ENCODE peak calls at places on chromosomes 3 and 15, in four cellular contexts. One of them, this sample, is unnamed.

GRCh38 chr15:41566121-41566885 is 7.3 kb downstream of the TYRO3 start:
- DNase-seq in IMR-90: no peak
- DNase-seq in stimulated activated CD4-positive, alpha-beta T cell treated with anti-CD3 and anti-CD28 coated beads, Interleukin-12 subunit alpha, Interleukin-12 subunit beta, amount 100 ng/mL, for 48 hours: no peak
- DNase-seq in activated T-helper 2 cell treated with anti-CD3 and anti-CD28 coated beads, Interferon-gamma antibody, Interleukin-2, Interleukin-4, amounts not matched to agents 10 μg/mL and 5 μg/mL and 100 μg/mL, durations not matched to agents 14 hours and 24 hours and 36 hours: no peak
- DNase-seq in this sample: no peak

GRCh38 chr3:109731639-109732473 is 394.5 kb upstream of the DPPA4 start:
- DNase-seq in IMR-90: peak
- DNase-seq in stimulated activated CD4-positive, alpha-beta T cell treated with anti-CD3 and anti-CD28 coated beads, Interleukin-12 subunit alpha, Interleukin-12 subunit beta, amount 100 ng/mL, for 48 hours: peak
- DNase-seq in activated T-helper 2 cell treated with anti-CD3 and anti-CD28 coated beads, Interferon-gamma antibody, Interleukin-2, Interleukin-4, amounts not matched to agents 10 μg/mL and 5 μg/mL and 100 μg/mL, durations not matched to agents 14 hours and 24 hours and 36 hours: peak
- DNase-seq in this sample: peak

GRCh38 chr3:188178293-188178950 is 24.5 kb downstream of the LPP start:
- DNase-seq in IMR-90: no peak
- DNase-seq in stimulated activated CD4-positive, alpha-beta T cell treated with anti-CD3 and anti-CD28 coated beads, Interleukin-12 subunit alpha, Interleukin-12 subunit beta, amount 100 ng/mL, for 48 hours: no peak
- DNase-seq in activated T-helper 2 cell treated with anti-CD3 and anti-CD28 coated beads, Interferon-gamma antibody, Interleukin-2, Interleukin-4, amounts not matched to agents 10 μg/mL and 5 μg/mL and 100 μg/mL, durations not matched to agents 14 hours and 24 hours and 36 hours: no peak
- DNase-seq in this sample: no peak

GRCh38 chr3:54538346-54538745 is 389.5 kb downstream of the LRTM1 start:
- DNase-seq in IMR-90: no peak
- DNase-seq in stimulated activated CD4-positive, alpha-beta T cell treated with anti-CD3 and anti-CD28 coated beads, Interleukin-12 subunit alpha, Interleukin-12 subunit beta, amount 100 ng/mL, for 48 hours: no peak
- DNase-seq in activated T-helper 2 cell treated with anti-CD3 and anti-CD28 coated beads, Interferon-gamma antibody, Interleukin-2, Interleukin-4, amounts not matched to agents 10 μg/mL and 5 μg/mL and 100 μg/mL, durations not matched to agents 14 hours and 24 hours and 36 hours: no peak
- DNase-seq in this sample: no peak

GRCh38 chr3:69033470-69033869 is 18.7 kb downstream of the TMF1 start:
- DNase-seq in IMR-90: peak
- DNase-seq in stimulated activated CD4-positive, alpha-beta T cell treated with anti-CD3 and anti-CD28 coated beads, Interleukin-12 subunit alpha, Interleukin-12 subunit beta, amount 100 ng/mL, for 48 hours: no peak
- DNase-seq in activated T-helper 2 cell treated with anti-CD3 and anti-CD28 coated beads, Interferon-gamma antibody, Interleukin-2, Interleukin-4, amounts not matched to agents 10 μg/mL and 5 μg/mL and 100 μg/mL, durations not matched to agents 14 hours and 24 hours and 36 hours: no peak
- DNase-seq in this sample: no peak

GRCh38 chr3:20080956-20081554 is 40.8 kb downstream of the KAT2B start:
- DNase-seq in IMR-90: peak
- DNase-seq in stimulated activated CD4-positive, alpha-beta T cell treated with anti-CD3 and anti-CD28 coated beads, Interleukin-12 subunit alpha, Interleukin-12 subunit beta, amount 100 ng/mL, for 48 hours: no peak
- DNase-seq in activated T-helper 2 cell treated with anti-CD3 and anti-CD28 coated beads, Interferon-gamma antibody, Interleukin-2, Interleukin-4, amounts not matched to agents 10 μg/mL and 5 μg/mL and 100 μg/mL, durations not matched to agents 14 hours and 24 hours and 36 hours: no peak
- DNase-seq in this sample: no peak

GRCh38 chr3:129164500-129164899 is 3.6 kb upstream of the ISY1 start:
- DNase-seq in IMR-90: no peak
- DNase-seq in stimulated activated CD4-positive, alpha-beta T cell treated with anti-CD3 and anti-CD28 coated beads, Interleukin-12 subunit alpha, Interleukin-12 subunit beta, amount 100 ng/mL, for 48 hours: no peak
- DNase-seq in activated T-helper 2 cell treated with anti-CD3 and anti-CD28 coated beads, Interferon-gamma antibody, Interleukin-2, Interleukin-4, amounts not matched to agents 10 μg/mL and 5 μg/mL and 100 μg/mL, durations not matched to agents 14 hours and 24 hours and 36 hours: no peak
- DNase-seq in this sample: no peak

GRCh38 chr3:113948015-113948917 is 453 bp downstream of the ZDHHC23 start:
- DNase-seq in IMR-90: no peak
- DNase-seq in stimulated activated CD4-positive, alpha-beta T cell treated with anti-CD3 and anti-CD28 coated beads, Interleukin-12 subunit alpha, Interleukin-12 subunit beta, amount 100 ng/mL, for 48 hours: no peak
- DNase-seq in activated T-helper 2 cell treated with anti-CD3 and anti-CD28 coated beads, Interferon-gamma antibody, Interleukin-2, Interleukin-4, amounts not matched to agents 10 μg/mL and 5 μg/mL and 100 μg/mL, durations not matched to agents 14 hours and 24 hours and 36 hours: no peak
- DNase-seq in this sample: no peak

GRCh38 chr15:27869697-27870281 is 229.3 kb downstream of the OCA2 start:
- DNase-seq in IMR-90: no peak
- DNase-seq in stimulated activated CD4-positive, alpha-beta T cell treated with anti-CD3 and anti-CD28 coated beads, Interleukin-12 subunit alpha, Interleukin-12 subunit beta, amount 100 ng/mL, for 48 hours: no peak
- DNase-seq in activated T-helper 2 cell treated with anti-CD3 and anti-CD28 coated beads, Interferon-gamma antibody, Interleukin-2, Interleukin-4, amounts not matched to agents 10 μg/mL and 5 μg/mL and 100 μg/mL, durations not matched to agents 14 hours and 24 hours and 36 hours: no peak
- DNase-seq in this sample: no peak